ENCODE peak calls at places on chromosome 13, in nine cellular contexts. Q is HFF-Myc; E is stimulated activated CD4-positive, alpha-beta T cell treated with anti-CD3 and anti-CD28 coated beads, Interleukin-15, amount 100 ng/mL, for 24 hours; C is memory B cell; N is T-helper 9 cell; A is astrocyte of the spinal cord; X is ovary; R is activated CD4-positive, alpha-beta T cell treated with anti-CD3 and anti-CD28 coated beads for 24 hours; P is lower leg skin. D is an unnamed sample.

GRCh38 chr13:85864963-85865530 is 65.8 kb upstream of the SLITRK6 start:
- DNase-seq in Q (no peak), E (no peak), C (no peak), N (no peak), A (peak; percentile 37), X (no peak), R (no peak), P (no peak), D (no peak)

GRCh38 chr13:19587635-19588300 is 26.4 kb upstream of the TPTE2 start:
- DNase-seq in Q (no peak), E (peak; percentile 27), C (no peak), N (no peak), A (peak; percentile 48), X (no peak), R (no peak), P (no peak), D (no peak)

GRCh38 chr13:73428137-73428536 is 369.3 kb downstream of the KLF5 start:
- DNase-seq in Q (no peak), E (no peak), C (no peak), N (no peak), A (peak; percentile 90), X (no peak), R (no peak), P (no peak), D (no peak)

GRCh38 chr13:37303610-37304009 is 198.1 kb upstream of the CSNK1A1L start:
- DNase-seq in Q (no peak), E (no peak), C (no peak), N (no peak), A (no peak), X (no peak), R (no peak), P (no peak), D (no peak)

GRCh38 chr13:51997641-51998330 is 13.5 kb downstream of the ATP7B start:
- DNase-seq in Q (no peak), E (no peak), C (no peak), N (no peak), A (no peak), X (no peak), R (no peak), P (no peak), D (no peak)

GRCh38 chr13:45167611-45168554 is 33.0 kb downstream of the KCTD4 start:
- DNase-seq in Q (no peak), E (no peak), C (no peak), N (no peak), A (no peak), X (no peak), R (no peak), P (peak; percentile 78), D (no peak)

GRCh38 chr13:66845393-66845792 is 384.7 kb downstream of the PCDH9 start:
- DNase-seq in Q (no peak), E (no peak), C (no peak), N (no peak), A (no peak), X (no peak), R (no peak), P (no peak), D (no peak)

GRCh38 chr13:97125810-97126738 is 96.1 kb upstream of the MBNL2 start:
- DNase-seq in Q (no peak), E (peak; percentile 31), C (no peak), N (no peak), A (peak; percentile 48), X (no peak), R (no peak), P (peak; percentile 66), D (no peak)

GRCh38 chr13:30038884-30039283 is 188.5 kb upstream of the UBL3 start:
- DNase-seq in Q (peak; percentile 38), E (no peak), C (no peak), N (no peak), A (peak; percentile 46), X (no peak), R (no peak), P (no peak), D (no peak)